ENCODE peak calls at places on chromosomes 4 and X, in ten cellular contexts. One of them, this sample, is unnamed.

GRCh38 chr4:19944806-19945205 is 306.9 kb upstream of the SLIT2 start:
- DNase-seq in WTC11: no peak
- DNase-seq in A549: no peak
- DNase-seq in astrocyte of the cerebellum: no peak
- DNase-seq in activated CD4-positive, alpha-beta T cell treated with anti-CD3 and anti-CD28 coated beads, Interleukin-2, amount 10 ng/mL, durations not matched to agents 24 days and 14 days: no peak
- DNase-seq in stimulated activated CD4-positive, alpha-beta T cell treated with anti-CD3 and anti-CD28 coated beads, TNF-alpha, amount 100 ng/mL, for 48 hours: no peak
- DNase-seq in Panc1: no peak
- DNase-seq in AG10803: no peak
- DNase-seq in activated effector memory CD4-positive, alpha-beta T cell treated with Interleukin-2 at 50 U/mL for 16 hours: no peak
- DNase-seq in foreskin keratinocyte: no peak
- DNase-seq in this sample: no peak

GRCh38 chrX:8663325-8663724 is 68.6 kb downstream of the ANOS1 start:
- DNase-seq in WTC11: no peak
- DNase-seq in foreskin keratinocyte: no peak
- DNase-seq in Panc1: no peak
- DNase-seq in activated effector memory CD4-positive, alpha-beta T cell treated with Interleukin-2 at 50 U/mL for 16 hours: no peak
- DNase-seq in stimulated activated CD4-positive, alpha-beta T cell treated with anti-CD3 and anti-CD28 coated beads, TNF-alpha, amount 100 ng/mL, for 48 hours: no peak
- DNase-seq in AG10803: no peak
- DNase-seq in activated CD4-positive, alpha-beta T cell treated with anti-CD3 and anti-CD28 coated beads, Interleukin-2, amount 10 ng/mL, durations not matched to agents 24 days and 14 days: no peak
- DNase-seq in astrocyte of the cerebellum: no peak
- DNase-seq in A549: no peak
- DNase-seq in this sample: peak

GRCh38 chr4:84673475-84674230 is 90.7 kb downstream of the CDS1 start:
- DNase-seq in stimulated activated CD4-positive, alpha-beta T cell treated with anti-CD3 and anti-CD28 coated beads, TNF-alpha, amount 100 ng/mL, for 48 hours: no peak
- DNase-seq in Panc1: no peak
- DNase-seq in A549: peak
- DNase-seq in AG10803: peak
- DNase-seq in foreskin keratinocyte: peak
- DNase-seq in astrocyte of the cerebellum: peak
- DNase-seq in activated CD4-positive, alpha-beta T cell treated with anti-CD3 and anti-CD28 coated beads, Interleukin-2, amount 10 ng/mL, durations not matched to agents 24 days and 14 days: no peak
- DNase-seq in WTC11: no peak
- DNase-seq in activated effector memory CD4-positive, alpha-beta T cell treated with Interleukin-2 at 50 U/mL for 16 hours: no peak
- DNase-seq in this sample: no peak

GRCh38 chr4:139921551-139922184 is 232.3 kb downstream of the MAML3 start:
- DNase-seq in foreskin keratinocyte: no peak
- DNase-seq in A549: no peak
- DNase-seq in activated CD4-positive, alpha-beta T cell treated with anti-CD3 and anti-CD28 coated beads, Interleukin-2, amount 10 ng/mL, durations not matched to agents 24 days and 14 days: no peak
- DNase-seq in activated effector memory CD4-positive, alpha-beta T cell treated with Interleukin-2 at 50 U/mL for 16 hours: no peak
- DNase-seq in Panc1: no peak
- DNase-seq in AG10803: no peak
- DNase-seq in stimulated activated CD4-positive, alpha-beta T cell treated with anti-CD3 and anti-CD28 coated beads, TNF-alpha, amount 100 ng/mL, for 48 hours: no peak
- DNase-seq in WTC11: no peak
- DNase-seq in astrocyte of the cerebellum: no peak
- DNase-seq in this sample: no peak

GRCh38 chrX:48826135-48826875 is at the start of gene ERAS:
- DNase-seq in foreskin keratinocyte: no peak
- DNase-seq in AG10803: no peak
- DNase-seq in stimulated activated CD4-positive, alpha-beta T cell treated with anti-CD3 and anti-CD28 coated beads, TNF-alpha, amount 100 ng/mL, for 48 hours: no peak
- DNase-seq in activated CD4-positive, alpha-beta T cell treated with anti-CD3 and anti-CD28 coated beads, Interleukin-2, amount 10 ng/mL, durations not matched to agents 24 days and 14 days: no peak
- DNase-seq in A549: no peak
- DNase-seq in WTC11: no peak
- DNase-seq in Panc1: no peak
- DNase-seq in astrocyte of the cerebellum: no peak
- DNase-seq in activated effector memory CD4-positive, alpha-beta T cell treated with Interleukin-2 at 50 U/mL for 16 hours: no peak
- DNase-seq in this sample: no peak

GRCh38 chr4:180156684-180157083 is 2086.5 kb upstream of the TENM3 start:
- DNase-seq in astrocyte of the cerebellum: no peak
- DNase-seq in foreskin keratinocyte: no peak
- DNase-seq in stimulated activated CD4-positive, alpha-beta T cell treated with anti-CD3 and anti-CD28 coated beads, TNF-alpha, amount 100 ng/mL, for 48 hours: no peak
- DNase-seq in activated CD4-positive, alpha-beta T cell treated with anti-CD3 and anti-CD28 coated beads, Interleukin-2, amount 10 ng/mL, durations not matched to agents 24 days and 14 days: no peak
- DNase-seq in AG10803: no peak
- DNase-seq in Panc1: no peak
- DNase-seq in WTC11: no peak
- DNase-seq in activated effector memory CD4-positive, alpha-beta T cell treated with Interleukin-2 at 50 U/mL for 16 hours: no peak
- DNase-seq in A549: no peak
- DNase-seq in this sample: no peak

GRCh38 chrX:13828392-13828791 is 11.5 kb upstream of the GPM6B start:
- DNase-seq in astrocyte of the cerebellum: no peak
- DNase-seq in Panc1: no peak
- DNase-seq in A549: no peak
- DNase-seq in AG10803: no peak
- DNase-seq in WTC11: no peak
- DNase-seq in foreskin keratinocyte: no peak
- DNase-seq in stimulated activated CD4-positive, alpha-beta T cell treated with anti-CD3 and anti-CD28 coated beads, TNF-alpha, amount 100 ng/mL, for 48 hours: no peak
- DNase-seq in activated CD4-positive, alpha-beta T cell treated with anti-CD3 and anti-CD28 coated beads, Interleukin-2, amount 10 ng/mL, durations not matched to agents 24 days and 14 days: no peak
- DNase-seq in activated effector memory CD4-positive, alpha-beta T cell treated with Interleukin-2 at 50 U/mL for 16 hours: no peak
- DNase-seq in this sample: no peak

GRCh38 chrX:1807301-1807731 is 192.5 kb downstream of the ASMT start:
- DNase-seq in A549: no peak
- DNase-seq in stimulated activated CD4-positive, alpha-beta T cell treated with anti-CD3 and anti-CD28 coated beads, TNF-alpha, amount 100 ng/mL, for 48 hours: no peak
- DNase-seq in astrocyte of the cerebellum: peak
- DNase-seq in AG10803: peak
- DNase-seq in activated CD4-positive, alpha-beta T cell treated with anti-CD3 and anti-CD28 coated beads, Interleukin-2, amount 10 ng/mL, durations not matched to agents 24 days and 14 days: no peak
- DNase-seq in foreskin keratinocyte: no peak
- DNase-seq in WTC11: peak
- DNase-seq in activated effector memory CD4-positive, alpha-beta T cell treated with Interleukin-2 at 50 U/mL for 16 hours: no peak
- DNase-seq in Panc1: no peak
- DNase-seq in this sample: no peak

GRCh38 chrX:38282044-38282443 is 45.3 kb downstream of the RPGR start:
- DNase-seq in stimulated activated CD4-positive, alpha-beta T cell treated with anti-CD3 and anti-CD28 coated beads, TNF-alpha, amount 100 ng/mL, for 48 hours: no peak
- DNase-seq in Panc1: no peak
- DNase-seq in A549: peak
- DNase-seq in astrocyte of the cerebellum: no peak
- DNase-seq in activated CD4-positive, alpha-beta T cell treated with anti-CD3 and anti-CD28 coated beads, Interleukin-2, amount 10 ng/mL, durations not matched to agents 24 days and 14 days: no peak
- DNase-seq in WTC11: peak
- DNase-seq in foreskin keratinocyte: no peak
- DNase-seq in activated effector memory CD4-positive, alpha-beta T cell treated with Interleukin-2 at 50 U/mL for 16 hours: no peak
- DNase-seq in AG10803: peak
- DNase-seq in this sample: no peak

GRCh38 chr4:106851686-106852085 is 184.4 kb downstream of the DKK2 start:
- DNase-seq in activated effector memory CD4-positive, alpha-beta T cell treated with Interleukin-2 at 50 U/mL for 16 hours: no peak
- DNase-seq in A549: no peak
- DNase-seq in WTC11: no peak
- DNase-seq in astrocyte of the cerebellum: no peak
- DNase-seq in stimulated activated CD4-positive, alpha-beta T cell treated with anti-CD3 and anti-CD28 coated beads, TNF-alpha, amount 100 ng/mL, for 48 hours: no peak
- DNase-seq in Panc1: no peak
- DNase-seq in foreskin keratinocyte: no peak
- DNase-seq in activated CD4-positive, alpha-beta T cell treated with anti-CD3 and anti-CD28 coated beads, Interleukin-2, amount 10 ng/mL, durations not matched to agents 24 days and 14 days: no peak
- DNase-seq in AG10803: peak
- DNase-seq in this sample: no peak

GRCh38 chr4:6672131-6672530 is 21.5 kb upstream of the S100P start:
- DNase-seq in stimulated activated CD4-positive, alpha-beta T cell treated with anti-CD3 and anti-CD28 coated beads, TNF-alpha, amount 100 ng/mL, for 48 hours: no peak
- DNase-seq in foreskin keratinocyte: no peak
- DNase-seq in AG10803: no peak
- DNase-seq in astrocyte of the cerebellum: no peak
- DNase-seq in WTC11: no peak
- DNase-seq in activated effector memory CD4-positive, alpha-beta T cell treated with Interleukin-2 at 50 U/mL for 16 hours: no peak
- DNase-seq in Panc1: no peak
- DNase-seq in activated CD4-positive, alpha-beta T cell treated with anti-CD3 and anti-CD28 coated beads, Interleukin-2, amount 10 ng/mL, durations not matched to agents 24 days and 14 days: no peak
- DNase-seq in A549: no peak
- DNase-seq in this sample: no peak

GRCh38 chr4:152486414-152487389 is 49.2 kb downstream of the FBXW7 start:
- DNase-seq in activated effector memory CD4-positive, alpha-beta T cell treated with Interleukin-2 at 50 U/mL for 16 hours: no peak
- DNase-seq in WTC11: no peak
- DNase-seq in Panc1: no peak
- DNase-seq in activated CD4-positive, alpha-beta T cell treated with anti-CD3 and anti-CD28 coated beads, Interleukin-2, amount 10 ng/mL, durations not matched to agents 24 days and 14 days: no peak
- DNase-seq in AG10803: no peak
- DNase-seq in stimulated activated CD4-positive, alpha-beta T cell treated with anti-CD3 and anti-CD28 coated beads, TNF-alpha, amount 100 ng/mL, for 48 hours: no peak
- DNase-seq in foreskin keratinocyte: no peak
- DNase-seq in astrocyte of the cerebellum: no peak
- DNase-seq in A549: peak
- DNase-seq in this sample: no peak

GRCh38 chr4:13907255-13907751 is 279.8 kb upstream of the BOD1L1 start:
- DNase-seq in WTC11: no peak
- DNase-seq in stimulated activated CD4-positive, alpha-beta T cell treated with anti-CD3 and anti-CD28 coated beads, TNF-alpha, amount 100 ng/mL, for 48 hours: no peak
- DNase-seq in Panc1: peak
- DNase-seq in activated effector memory CD4-positive, alpha-beta T cell treated with Interleukin-2 at 50 U/mL for 16 hours: no peak
- DNase-seq in AG10803: peak
- DNase-seq in astrocyte of the cerebellum: peak
- DNase-seq in A549: peak
- DNase-seq in foreskin keratinocyte: peak
- DNase-seq in activated CD4-positive, alpha-beta T cell treated with anti-CD3 and anti-CD28 coated beads, Interleukin-2, amount 10 ng/mL, durations not matched to agents 24 days and 14 days: no peak
- DNase-seq in this sample: no peak

GRCh38 chrX:46704767-46705386 is 54.0 kb downstream of the SLC9A7 start:
- DNase-seq in activated effector memory CD4-positive, alpha-beta T cell treated with Interleukin-2 at 50 U/mL for 16 hours: no peak
- DNase-seq in Panc1: no peak
- DNase-seq in foreskin keratinocyte: no peak
- DNase-seq in A549: no peak
- DNase-seq in astrocyte of the cerebellum: no peak
- DNase-seq in AG10803: peak
- DNase-seq in stimulated activated CD4-positive, alpha-beta T cell treated with anti-CD3 and anti-CD28 coated beads, TNF-alpha, amount 100 ng/mL, for 48 hours: peak
- DNase-seq in WTC11: no peak
- DNase-seq in activated CD4-positive, alpha-beta T cell treated with anti-CD3 and anti-CD28 coated beads, Interleukin-2, amount 10 ng/mL, durations not matched to agents 24 days and 14 days: peak
- DNase-seq in this sample: no peak

GRCh38 chr4:31655328-31655727 is 935.2 kb downstream of the PCDH7 start:
- DNase-seq in activated CD4-positive, alpha-beta T cell treated with anti-CD3 and anti-CD28 coated beads, Interleukin-2, amount 10 ng/mL, durations not matched to agents 24 days and 14 days: no peak
- DNase-seq in Panc1: no peak
- DNase-seq in AG10803: peak
- DNase-seq in activated effector memory CD4-positive, alpha-beta T cell treated with Interleukin-2 at 50 U/mL for 16 hours: no peak
- DNase-seq in A549: no peak
- DNase-seq in astrocyte of the cerebellum: peak
- DNase-seq in stimulated activated CD4-positive, alpha-beta T cell treated with anti-CD3 and anti-CD28 coated beads, TNF-alpha, amount 100 ng/mL, for 48 hours: no peak
- DNase-seq in WTC11: no peak
- DNase-seq in foreskin keratinocyte: no peak
- DNase-seq in this sample: no peak

GRCh38 chr4:40629401-40630334 is at the start of gene RBM47:
- DNase-seq in activated effector memory CD4-positive, alpha-beta T cell treated with Interleukin-2 at 50 U/mL for 16 hours: no peak
- DNase-seq in astrocyte of the cerebellum: no peak
- DNase-seq in AG10803: peak
- DNase-seq in A549: peak
- DNase-seq in activated CD4-positive, alpha-beta T cell treated with anti-CD3 and anti-CD28 coated beads, Interleukin-2, amount 10 ng/mL, durations not matched to agents 24 days and 14 days: peak
- DNase-seq in stimulated activated CD4-positive, alpha-beta T cell treated with anti-CD3 and anti-CD28 coated beads, TNF-alpha, amount 100 ng/mL, for 48 hours: peak
- DNase-seq in foreskin keratinocyte: no peak
- DNase-seq in Panc1: no peak
- DNase-seq in WTC11: peak
- DNase-seq in this sample: peak

GRCh38 chr4:127212701-127213100 is 420.1 kb upstream of the INTU start:
- DNase-seq in Panc1: no peak
- DNase-seq in AG10803: no peak
- DNase-seq in stimulated activated CD4-positive, alpha-beta T cell treated with anti-CD3 and anti-CD28 coated beads, TNF-alpha, amount 100 ng/mL, for 48 hours: no peak
- DNase-seq in A549: no peak
- DNase-seq in WTC11: no peak
- DNase-seq in foreskin keratinocyte: no peak
- DNase-seq in activated CD4-positive, alpha-beta T cell treated with anti-CD3 and anti-CD28 coated beads, Interleukin-2, amount 10 ng/mL, durations not matched to agents 24 days and 14 days: no peak
- DNase-seq in activated effector memory CD4-positive, alpha-beta T cell treated with Interleukin-2 at 50 U/mL for 16 hours: no peak
- DNase-seq in astrocyte of the cerebellum: no peak
- DNase-seq in this sample: no peak

GRCh38 chrX:41827886-41828285 is 95.5 kb downstream of the CASK start:
- DNase-seq in activated effector memory CD4-positive, alpha-beta T cell treated with Interleukin-2 at 50 U/mL for 16 hours: no peak
- DNase-seq in A549: no peak
- DNase-seq in Panc1: no peak
- DNase-seq in activated CD4-positive, alpha-beta T cell treated with anti-CD3 and anti-CD28 coated beads, Interleukin-2, amount 10 ng/mL, durations not matched to agents 24 days and 14 days: no peak
- DNase-seq in astrocyte of the cerebellum: no peak
- DNase-seq in stimulated activated CD4-positive, alpha-beta T cell treated with anti-CD3 and anti-CD28 coated beads, TNF-alpha, amount 100 ng/mL, for 48 hours: no peak
- DNase-seq in foreskin keratinocyte: no peak
- DNase-seq in AG10803: peak
- DNase-seq in WTC11: no peak
- DNase-seq in this sample: no peak

GRCh38 chr4:16227462-16227868 is 1.2 kb upstream of the TAPT1 start:
- DNase-seq in stimulated activated CD4-positive, alpha-beta T cell treated with anti-CD3 and anti-CD28 coated beads, TNF-alpha, amount 100 ng/mL, for 48 hours: no peak
- DNase-seq in WTC11: no peak
- DNase-seq in foreskin keratinocyte: no peak
- DNase-seq in activated CD4-positive, alpha-beta T cell treated with anti-CD3 and anti-CD28 coated beads, Interleukin-2, amount 10 ng/mL, durations not matched to agents 24 days and 14 days: no peak
- DNase-seq in AG10803: peak
- DNase-seq in A549: peak
- DNase-seq in activated effector memory CD4-positive, alpha-beta T cell treated with Interleukin-2 at 50 U/mL for 16 hours: peak
- DNase-seq in astrocyte of the cerebellum: no peak
- DNase-seq in Panc1: no peak
- DNase-seq in this sample: peak

GRCh38 chrX:137929951-137930350 is 364.0 kb downstream of the ZIC3 start:
- DNase-seq in activated effector memory CD4-positive, alpha-beta T cell treated with Interleukin-2 at 50 U/mL for 16 hours: no peak
- DNase-seq in WTC11: no peak
- DNase-seq in astrocyte of the cerebellum: no peak
- DNase-seq in stimulated activated CD4-positive, alpha-beta T cell treated with anti-CD3 and anti-CD28 coated beads, TNF-alpha, amount 100 ng/mL, for 48 hours: no peak
- DNase-seq in A549: no peak
- DNase-seq in activated CD4-positive, alpha-beta T cell treated with anti-CD3 and anti-CD28 coated beads, Interleukin-2, amount 10 ng/mL, durations not matched to agents 24 days and 14 days: no peak
- DNase-seq in AG10803: no peak
- DNase-seq in Panc1: no peak
- DNase-seq in foreskin keratinocyte: no peak
- DNase-seq in this sample: no peak

GRCh38 chr4:58149404-58150085 is 1039.4 kb upstream of the IGFBP7 start:
- DNase-seq in A549: no peak
- DNase-seq in stimulated activated CD4-positive, alpha-beta T cell treated with anti-CD3 and anti-CD28 coated beads, TNF-alpha, amount 100 ng/mL, for 48 hours: no peak
- DNase-seq in activated CD4-positive, alpha-beta T cell treated with anti-CD3 and anti-CD28 coated beads, Interleukin-2, amount 10 ng/mL, durations not matched to agents 24 days and 14 days: no peak
- DNase-seq in foreskin keratinocyte: no peak
- DNase-seq in AG10803: no peak
- DNase-seq in activated effector memory CD4-positive, alpha-beta T cell treated with Interleukin-2 at 50 U/mL for 16 hours: no peak
- DNase-seq in WTC11: no peak
- DNase-seq in Panc1: no peak
- DNase-seq in astrocyte of the cerebellum: no peak
- DNase-seq in this sample: no peak

This sample was measured in testis.